ENCODE peak calls at places on chromosomes 4 and X, in eight cellular contexts. K is mucosa of descending colon; B is endodermal cell; C is iPS DF 6.9; N is mesenchymal stem cell; D is upper lobe of right lung; A is CD8-positive, alpha-beta memory T cell; R is kidney epithelial cell. L is an unnamed sample. For H3K36me3, the result is how much of the 10 kb centered on the place peaks cover.

GRCh38 chrX:22060451-22060940 is 28.4 kb downstream of the PHEX start:
- DNase-seq in R (no peak), D (no peak), C (no peak), B (no peak), K (no peak), A (no peak), N (peak), L (no peak)

GRCh38 chrX:14029425-14030247 is at the start of gene GEMIN8:
- DNase-seq in K (peak), C (peak), N (peak), D (peak), R (peak), B (peak), A (peak), L (peak)

GRCh38 chr4:154503598-154503997 is 12.0 kb upstream of the DCHS2 start:
- DNase-seq in K (no peak), D (no peak), C (no peak), A (no peak), N (peak), B (no peak), R (no peak), L (no peak)

GRCh38 chr4:145280541-145280940 is 100.2 kb upstream of the OTUD4 start:
- DNase-seq in D (no peak), N (no peak), A (no peak), C (no peak), B (no peak), K (no peak), R (no peak), L (no peak)

GRCh38 chrX:104254442-104255115 is at the start of gene ESX1:
- DNase-seq in C (no peak), A (no peak), N (peak), B (peak), K (no peak), D (no peak), R (no peak), L (no peak)

GRCh38 chr4:139232751-139233150 is 47.3 kb downstream of the MGARP start:
- DNase-seq in A (no peak), N (no peak), D (no peak), K (no peak), B (no peak), C (no peak), R (no peak), L (no peak)

GRCh38 chr4:41545238-41545637 is 7.3 kb downstream of the LIMCH1 start:
- DNase-seq in B (no peak), K (no peak), A (no peak), R (no peak), N (no peak), C (no peak), D (no peak), L (no peak)

GRCh38 chr4:75248770-75249467 is 265.3 kb downstream of the RCHY1 start:
- DNase-seq in B (no peak), D (no peak), A (no peak), R (no peak), K (no peak), C (no peak), N (peak), L (no peak)

GRCh38 chrX:40094900-40095587 is 2.7 kb downstream of the BCOR start:
- DNase-seq in B (peak), R (no peak), C (no peak), K (peak), A (no peak), N (peak), D (no peak), L (no peak)

GRCh38 chr4:141347738-141348524 is 127.2 kb downstream of the ZNF330 start:
- DNase-seq in D (no peak), C (no peak), K (no peak), B (no peak), N (peak), A (no peak), R (no peak), L (no peak)

GRCh38 chr4:98586634-98587354 is 71.6 kb downstream of the TSPAN5 start:
- DNase-seq in N (no peak), K (no peak), C (no peak), A (no peak), D (no peak), B (no peak), R (no peak), L (no peak)

GRCh38 chr4:8177956-8178355 is 19.3 kb upstream of the ABLIM2 start:
- DNase-seq in A (no peak), C (no peak), B (peak), R (no peak), D (no peak), N (no peak), K (no peak), L (no peak)

GRCh38 chr4:8321220-8321619 is 51.7 kb downstream of the HTRA3 start:
- DNase-seq in R (no peak), D (no peak), N (no peak), C (no peak), K (no peak), A (no peak), B (no peak), L (no peak)

GRCh38 chrX:115311666-115312065 is 22.2 kb downstream of the LUZP4 start:
- DNase-seq in D (no peak), A (no peak), N (peak), B (peak), K (no peak), C (peak), R (no peak), L (no peak)

DNA sequence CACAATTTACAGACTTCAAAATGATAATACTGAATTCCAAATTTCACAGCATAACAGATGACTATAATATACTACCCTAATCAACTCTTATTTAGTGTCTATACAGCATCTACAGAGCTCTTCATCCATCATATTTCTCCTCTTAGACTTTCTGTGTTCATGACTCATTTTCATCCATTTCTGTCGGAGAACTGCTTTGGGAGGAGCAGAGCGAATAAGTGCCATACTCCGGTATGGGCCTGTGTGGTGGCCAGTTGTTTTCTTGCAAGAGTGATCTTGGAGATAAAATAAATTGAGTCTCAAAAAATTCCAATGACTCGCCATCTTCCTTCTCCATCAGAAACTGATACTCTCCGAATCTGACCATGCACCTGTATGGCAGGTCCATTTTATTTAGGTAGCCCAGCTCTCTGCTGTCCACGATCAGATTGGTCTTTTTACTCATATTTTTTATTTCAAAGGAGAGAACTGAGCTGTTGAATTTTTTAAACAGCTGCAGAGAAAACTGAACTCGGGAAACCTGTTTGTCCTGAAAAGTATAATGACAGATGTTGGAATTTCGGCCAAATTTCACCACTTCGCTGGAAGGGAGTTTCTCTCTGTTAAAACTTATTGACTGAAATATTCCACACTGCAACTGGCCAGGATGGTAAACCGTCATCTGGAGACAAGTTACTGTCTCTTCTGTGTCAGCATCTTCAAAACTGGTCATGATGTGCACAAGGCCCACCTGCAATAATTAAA is 7.8 kb downstream of the TIFA start:
- DNase-seq in C (no peak), N (no peak), K (no peak), R (no peak), D (no peak), B (no peak), A (no peak), L (no peak)
- H3K36me3 ChIP-seq in C (under half), N (under half), K (under half), R (under half), D (under half), B (under half), A (under half), L (under half)

DNA sequence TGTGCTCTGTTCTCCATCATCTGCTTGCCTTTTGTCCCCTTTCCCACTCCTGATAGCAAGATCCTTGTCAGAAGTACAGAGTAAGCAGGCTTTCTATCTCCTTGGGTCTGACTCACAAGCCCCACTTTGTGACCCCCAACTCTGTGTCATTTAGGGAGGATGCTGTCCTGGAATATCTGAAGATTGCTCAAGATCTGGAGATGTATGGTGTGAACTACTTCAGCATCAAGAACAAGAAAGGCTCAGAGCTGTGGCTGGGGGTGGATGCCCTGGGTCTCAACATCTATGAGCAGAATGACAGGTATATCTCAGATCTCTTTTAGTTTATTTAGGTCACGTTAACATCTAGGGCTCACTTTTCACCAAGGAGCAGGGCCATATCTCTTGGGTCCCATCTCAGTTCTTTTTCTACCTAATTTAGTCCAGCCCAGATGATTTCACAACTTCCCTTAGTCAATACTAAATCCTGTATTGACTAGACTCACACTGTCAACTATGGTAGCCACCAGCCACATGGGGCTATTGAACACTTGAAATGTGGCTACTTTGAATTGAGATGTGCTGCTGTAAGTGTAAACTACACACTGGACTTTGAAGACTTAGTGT is 64.3 kb downstream of the MSN start:
- DNase-seq in N (no peak), R (no peak), B (no peak), A (no peak), D (no peak), C (no peak), K (no peak), L (no peak)
- H3K36me3 ChIP-seq in N (half or more), R (under half), B (half or more), A (half or more), D (half or more), C (under half), K (under half), L (half or more)

GRCh38 chrX:71464968-71465367 is 67.9 kb upstream of the OGT start:
- DNase-seq in B (no peak), K (no peak), N (no peak), D (no peak), R (no peak), A (no peak), C (no peak), L (no peak)
- H3K36me3 ChIP-seq in B (under half), K (under half), N (half or more), D (under half), R (under half), A (under half), C (under half), L (under half)

DNA sequence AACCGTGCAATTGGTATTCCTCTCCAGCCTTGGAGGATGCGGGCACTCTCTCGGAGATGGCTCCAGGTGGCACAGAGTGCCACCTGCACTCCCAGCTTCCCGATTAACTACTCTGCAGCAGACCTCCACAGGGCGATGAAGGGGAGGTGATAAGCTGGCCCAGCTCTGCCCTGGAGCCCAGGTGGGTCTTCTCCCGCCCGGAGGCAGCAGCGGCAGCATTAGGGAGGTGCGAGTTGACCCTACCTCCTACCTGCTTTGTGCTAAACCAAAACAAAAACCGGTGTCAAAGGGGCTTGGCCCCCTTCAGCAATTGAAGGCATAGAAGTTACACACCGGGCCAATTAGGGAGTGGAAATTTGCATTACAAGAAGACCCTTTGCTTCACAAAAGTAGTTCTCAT is 137.4 kb upstream of the MAMLD1 start:
- DNase-seq in R (no peak), K (no peak), B (no peak), N (no peak), A (no peak), C (no peak), D (no peak), L (no peak)
- H3K36me3 ChIP-seq in R (under half), K (under half), B (under half), N (under half), A (under half), C (under half), D (under half), L (under half)

L was measured in naive thymus-derived CD4-positive, alpha-beta T cell.